ENCODE peak calls at places on chromosomes 3 and 15, in ten cellular contexts. V is endothelial cell of umbilical vein, W is uterus, N is cardiac muscle cell, K is adipocyte, G is Panc1, C is Caco-2, X is neural progenitor cell, F is GM23248, J is fibroblast of lung. Y is an unnamed sample.
A peak's percentile ranks its signal among the peaks of the same experiment; 100 is the strongest.

GRCh38 chr15:69783211-69783610 is 314.5 kb downstream of the TLE3 start:
- DNase-seq in V (no peak), W (no peak), N (no peak), K (no peak), G (no peak), C (no peak), X (no peak), F (no peak), J (no peak), Y (no peak)

GRCh38 chr3:48629894-48630293 is 5.4 kb downstream of the SLC26A6 start:
- DNase-seq in V (no peak), W (no peak), N (no peak), K (no peak), G (no peak), C (no peak), X (no peak), F (no peak), J (no peak), Y (no peak)

GRCh38 chr3:131895766-131896165 is 139.0 kb downstream of the CPNE4 start:
- DNase-seq in V (no peak), W (no peak), N (no peak), K (no peak), G (no peak), C (no peak), X (no peak), F (no peak), J (no peak), Y (no peak)

GRCh38 chr3:37218206-37218605 is 43.8 kb upstream of the LRRFIP2 start:
- DNase-seq in V (no peak), W (no peak), N (no peak), K (no peak), G (no peak), C (no peak), X (no peak), F (no peak), J (no peak), Y (no peak)

GRCh38 chr3:57130426-57131209 is 34.5 kb downstream of the IL17RD start:
- DNase-seq in V (no peak), W (peak; percentile 59), N (peak; percentile 59), K (no peak), G (no peak), C (no peak), X (peak; percentile 97), F (no peak), J (no peak), Y (peak; percentile 96)

GRCh38 chr3:38297947-38298711 is 16.0 kb downstream of the SLC22A14 start:
- DNase-seq in V (peak; percentile 33), W (no peak), N (no peak), K (peak; percentile 32), G (no peak), C (no peak), X (no peak), F (peak; percentile 43), J (peak; percentile 33), Y (no peak)

GRCh38 chr3:188510366-188510765 is 356.4 kb downstream of the LPP start:
- DNase-seq in V (peak; percentile 83), W (no peak), N (no peak), K (peak; percentile 34), G (no peak), C (no peak), X (no peak), F (peak; percentile 52), J (peak; percentile 87), Y (no peak)

GRCh38 chr3:66885326-66886000 is 112.6 kb upstream of the KBTBD8 start:
- DNase-seq in V (no peak), W (no peak), N (no peak), K (no peak), G (no peak), C (no peak), X (peak; percentile 63), F (peak; percentile 51), J (peak; percentile 69), Y (no peak)

GRCh38 chr3:137642831-137643230 is 121.3 kb upstream of the SOX14 start:
- DNase-seq in V (no peak), W (no peak), N (no peak), K (no peak), G (no peak), C (no peak), X (peak; percentile 36), F (peak; percentile 10), J (no peak), Y (no peak)

GRCh38 chr3:185176756-185177359 is 24.0 kb upstream of the C3orf70 start:
- DNase-seq in V (peak; percentile 48), W (no peak), N (peak; percentile 54), K (peak; percentile 67), G (peak; percentile 27), C (no peak), X (peak; percentile 62), F (peak; percentile 53), J (peak; percentile 57), Y (no peak)

GRCh38 chr3:189132125-189132744 is 39.5 kb upstream of the TPRG1 start:
- DNase-seq in V (peak; percentile 82), W (peak; percentile 75), N (no peak), K (peak; percentile 83), G (no peak), C (peak; percentile 50), X (no peak), F (peak; percentile 90), J (peak; percentile 72), Y (no peak)

DNA sequence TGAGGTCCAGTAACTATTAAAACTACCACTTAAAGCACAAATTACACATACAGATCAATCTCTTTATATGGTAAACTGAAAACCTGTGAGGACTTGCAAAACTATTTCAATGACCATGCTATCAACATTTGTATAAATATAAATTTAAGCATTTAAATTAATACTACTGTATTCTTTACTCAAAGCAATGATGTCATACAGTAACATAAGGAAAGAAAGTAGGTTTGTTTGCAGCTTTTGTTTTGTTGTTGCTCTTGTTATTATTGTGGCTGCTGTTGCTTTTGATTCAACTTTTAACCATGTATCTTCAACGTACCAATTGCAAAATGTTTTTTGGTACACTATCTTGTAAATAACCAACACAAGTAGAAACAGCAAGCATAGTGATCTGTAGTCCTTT is 22.0 kb downstream of the CBLB start:
- DNase-seq in V (no peak), W (no peak), N (no peak), K (no peak), G (no peak), C (no peak), X (no peak), F (no peak), J (no peak), Y (no peak)
- H3K36me3 ChIP-seq in V (no peaks in the 10 kb centered on the region), W (no peaks in the 10 kb centered on the region), N (peaks cover 3% of the 10 kb centered on the region), K (peaks cover 55% of the 10 kb centered on the region), G (no peaks in the 10 kb centered on the region), C (no peaks in the 10 kb centered on the region), X (no peaks in the 10 kb centered on the region), F (peaks cover 49% of the 10 kb centered on the region), J (peaks cover 2% of the 10 kb centered on the region), Y (no peaks in the 10 kb centered on the region)

GRCh38 chr3:14863324-14864100 is 44.8 kb downstream of the FGD5 start:
- DNase-seq in V (peak; percentile 40), W (no peak), N (no peak), K (no peak), G (no peak), C (no peak), X (peak; percentile 66), F (peak; percentile 18), J (no peak), Y (no peak)

GRCh38 chr3:14862303-14862660 is 43.5 kb downstream of the FGD5 start:
- DNase-seq in V (no peak), W (no peak), N (no peak), K (no peak), G (no peak), C (no peak), X (no peak), F (no peak), J (no peak), Y (no peak)

GRCh38 chr3:14862661-14863230 is 44.0 kb downstream of the FGD5 start:
- DNase-seq in V (peak; percentile 28), W (no peak), N (no peak), K (no peak), G (no peak), C (no peak), X (no peak), F (no peak), J (no peak), Y (no peak)

GRCh38 chr3:14861451-14862302 is 42.9 kb downstream of the FGD5 start:
- DNase-seq in V (no peak), W (no peak), N (no peak), K (no peak), G (no peak), C (no peak), X (no peak), F (no peak), J (no peak), Y (no peak)

DNA sequence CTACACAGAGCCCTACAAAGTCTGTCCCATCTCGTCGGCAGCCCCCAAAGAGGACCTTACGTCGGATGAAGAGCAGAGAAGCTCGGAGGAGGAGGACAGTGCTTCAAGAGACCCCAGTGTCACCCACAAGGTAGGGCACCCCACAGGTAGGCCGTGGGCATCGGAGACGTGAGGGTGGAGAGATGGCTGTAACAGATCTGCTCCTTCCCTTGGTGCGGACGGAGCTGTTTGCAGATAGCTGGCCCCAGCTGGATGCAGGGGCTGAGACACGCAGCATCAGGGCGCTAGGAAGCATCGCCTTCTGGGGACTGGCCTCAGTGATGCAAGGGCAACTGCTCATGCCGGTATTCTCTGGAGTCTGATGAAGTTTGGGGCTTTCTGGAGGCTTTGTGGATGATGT is 45.4 kb downstream of the FGD5 start:
- DNase-seq in V (no peak), W (no peak), N (no peak), K (no peak), G (no peak), C (no peak), X (no peak), F (no peak), J (no peak), Y (no peak)
- H3K36me3 ChIP-seq in V (peaks cover 41% of the 10 kb centered on the region), W (no peaks in the 10 kb centered on the region), N (no peaks in the 10 kb centered on the region), K (no peaks in the 10 kb centered on the region), G (no peaks in the 10 kb centered on the region), C (no peaks in the 10 kb centered on the region), X (no peaks in the 10 kb centered on the region), F (no peaks in the 10 kb centered on the region), J (no peaks in the 10 kb centered on the region), Y (no peaks in the 10 kb centered on the region)

GRCh38 chr3:11556234-11556633 is 87.5 kb downstream of the VGLL4 start:
- DNase-seq in V (no peak), W (no peak), N (no peak), K (no peak), G (no peak), C (no peak), X (no peak), F (no peak), J (no peak), Y (no peak)
- H3K36me3 ChIP-seq in V (peaks cover 27% of the 10 kb centered on the region), W (no peaks in the 10 kb centered on the region), N (peaks cover 23% of the 10 kb centered on the region), K (peaks cover 36% of the 10 kb centered on the region), G (peaks cover 2% of the 10 kb centered on the region), C (peaks cover 1% of the 10 kb centered on the region), X (no peaks in the 10 kb centered on the region), F (peaks cover 6% of the 10 kb centered on the region), J (peaks cover 20% of the 10 kb centered on the region), Y (peaks cover 5% of the 10 kb centered on the region)

DNA sequence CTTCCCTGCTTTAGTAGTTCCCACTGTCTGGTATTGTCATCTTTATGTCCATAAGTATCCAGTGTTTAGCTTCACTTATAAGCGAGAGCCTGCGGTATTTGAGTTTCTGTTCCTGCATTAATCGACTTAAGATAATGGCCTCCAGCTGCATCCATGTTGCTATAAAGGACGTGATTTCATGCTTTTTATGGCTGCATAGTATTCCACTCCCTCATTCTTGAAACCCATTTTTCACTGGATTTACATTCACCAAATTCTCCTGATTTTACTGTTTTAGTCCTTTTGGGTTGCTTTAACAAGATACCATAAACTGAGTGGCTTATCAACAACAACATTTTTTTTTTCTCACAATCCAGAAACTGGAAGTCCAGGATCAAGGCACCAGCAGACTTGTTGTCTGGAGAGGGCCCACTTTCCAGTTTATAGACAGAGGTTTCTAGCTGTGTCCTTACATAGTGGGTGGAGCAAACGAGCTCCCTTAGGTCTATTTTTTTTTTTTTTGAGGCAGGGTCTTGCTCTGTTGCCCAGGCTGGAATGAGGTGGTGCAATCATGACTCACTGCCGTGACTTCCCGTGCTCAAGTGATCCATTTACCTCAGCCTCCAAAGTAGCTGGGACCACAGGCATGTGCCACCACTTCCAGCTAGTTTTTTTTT is 6.1 kb upstream of the TICRR start:
- DNase-seq in V (no peak), W (no peak), N (no peak), K (no peak), G (no peak), C (no peak), X (no peak), F (no peak), J (no peak), Y (no peak)
- H3K36me3 ChIP-seq in V (no peaks in the 10 kb centered on the region), W (no peaks in the 10 kb centered on the region), N (no peaks in the 10 kb centered on the region), K (no peaks in the 10 kb centered on the region), G (no peaks in the 10 kb centered on the region), C (no peaks in the 10 kb centered on the region), X (no peaks in the 10 kb centered on the region), F (no peaks in the 10 kb centered on the region), J (no peaks in the 10 kb centered on the region), Y (no peaks in the 10 kb centered on the region)

Y was measured in iPS DF 6.9.